ENCODE peak calls at places on chromosomes 7 and 10, in eight cellular contexts. T is breast epithelium, H is body of pancreas, C is NB4, N is stomach, M is transverse colon, F is sigmoid colon, J is ovary. I is an unnamed sample.

GRCh38 chr7:12757443-12757842 is 70.0 kb downstream of the ARL4A start:
- DNase-seq in T (no peak), H (no peak), C (no peak), N (no peak), M (no peak), F (no peak), J (no peak), I (no peak)

GRCh38 chr10:59435707-59436106 is 73.4 kb upstream of the FAM13C start:
- DNase-seq in T (no peak), H (no peak), C (no peak), N (no peak), M (no peak), F (no peak), J (no peak), I (no peak)

GRCh38 chr7:79420464-79420863 is 33.0 kb downstream of the MAGI2 start:
- DNase-seq in T (no peak), H (no peak), C (peak), N (no peak), M (no peak), F (no peak), J (no peak), I (no peak)

GRCh38 chr7:99737726-99738125 is 2.7 kb upstream of the CYP3A7 start:
- DNase-seq in T (no peak), H (no peak), C (no peak), N (no peak), M (no peak), F (no peak), J (no peak), I (no peak)

GRCh38 chr10:57679916-57680315 is 587.8 kb downstream of the IPMK start:
- DNase-seq in T (no peak), H (no peak), C (no peak), N (no peak), M (no peak), F (no peak), J (no peak), I (no peak)

GRCh38 chr10:132334883-132335188 is 2.8 kb downstream of the LRRC27 start:
- DNase-seq in T (no peak), H (no peak), C (no peak), N (no peak), M (no peak), F (no peak), J (no peak), I (no peak)

GRCh38 chr7:13411151-13411550 is 578.3 kb downstream of the ETV1 start:
- DNase-seq in T (no peak), H (no peak), C (no peak), N (no peak), M (no peak), F (no peak), J (no peak), I (no peak)

GRCh38 chr10:7159928-7160327 is 250.9 kb downstream of the SFMBT2 start:
- DNase-seq in T (no peak), H (no peak), C (no peak), N (no peak), M (no peak), F (no peak), J (no peak), I (no peak)

GRCh38 chr10:107548301-107548700 is 383.8 kb upstream of the SORCS1 start:
- DNase-seq in T (no peak), H (no peak), C (no peak), N (no peak), M (no peak), F (no peak), J (no peak), I (no peak)

GRCh38 chr7:1743481-1744230 is 73.6 kb downstream of the ELFN1 start:
- DNase-seq in T (no peak), H (no peak), C (peak), N (no peak), M (no peak), F (no peak), J (no peak), I (no peak)

GRCh38 chr7:150383710-150384397 is 4.7 kb downstream of the ZNF775 start:
- DNase-seq in T (peak), H (peak), C (peak), N (no peak), M (peak), F (peak), J (no peak), I (no peak)

GRCh38 chr10:97200616-97201015 is 14.9 kb upstream of the SLIT1 start:
- DNase-seq in T (no peak), H (no peak), C (no peak), N (no peak), M (no peak), F (peak), J (no peak), I (no peak)

GRCh38 chr7:99805641-99806040 is 21.7 kb upstream of the CYP3A4 start:
- DNase-seq in T (no peak), H (no peak), C (no peak), N (no peak), M (no peak), F (no peak), J (no peak), I (no peak)

GRCh38 chr7:19561121-19561805 is 147.6 kb downstream of the POLR1F start:
- DNase-seq in T (no peak), H (no peak), C (no peak), N (no peak), M (no peak), F (no peak), J (no peak), I (no peak)

GRCh38 chr10:93368210-93368609 is 113.9 kb downstream of the MYOF start:
- DNase-seq in T (no peak), H (no peak), C (peak), N (no peak), M (no peak), F (no peak), J (no peak), I (peak)

GRCh38 chr7:127486654-127487053 is 94.1 kb upstream of the ZNF800 start:
- DNase-seq in T (no peak), H (no peak), C (no peak), N (no peak), M (no peak), F (no peak), J (no peak), I (no peak)

GRCh38 chr10:97682042-97682441 is 5.0 kb downstream of the AVPI1 start:
- DNase-seq in T (no peak), H (no peak), C (no peak), N (no peak), M (peak), F (no peak), J (no peak), I (no peak)

GRCh38 chr10:124636271-124636993 is 107.7 kb downstream of the FAM53B start:
- DNase-seq in T (no peak), H (no peak), C (no peak), N (no peak), M (no peak), F (no peak), J (no peak), I (no peak)

GRCh38 chr10:127997241-127997640 is 90.3 kb downstream of the PTPRE start:
- DNase-seq in T (no peak), H (no peak), C (no peak), N (no peak), M (no peak), F (peak), J (no peak), I (no peak)

GRCh38 chr7:28078036-28078901 is 102.3 kb downstream of the JAZF1 start:
- DNase-seq in T (no peak), H (peak), C (peak), N (peak), M (peak), F (no peak), J (no peak), I (no peak)

GRCh38 chr7:46996972-46997371 is 584.9 kb downstream of the TNS3 start:
- DNase-seq in T (no peak), H (no peak), C (no peak), N (no peak), M (no peak), F (no peak), J (no peak), I (no peak)

GRCh38 chr7:157488966-157489365 is 152.2 kb downstream of the DNAJB6 start:
- DNase-seq in T (no peak), H (no peak), C (no peak), N (peak), M (no peak), F (peak), J (no peak), I (no peak)

GRCh38 chr7:54712777-54713176 is 46.2 kb downstream of the SEC61G start:
- DNase-seq in T (no peak), H (no peak), C (peak), N (no peak), M (no peak), F (no peak), J (no peak), I (no peak)

GRCh38 chr7:42677751-42678231 is 234.1 kb downstream of the C7orf25 start:
- DNase-seq in T (no peak), H (no peak), C (no peak), N (no peak), M (no peak), F (peak), J (no peak), I (peak)

GRCh38 chr7:149409889-149410288 is 51.0 kb downstream of the ZNF777 start:
- DNase-seq in T (no peak), H (no peak), C (no peak), N (no peak), M (no peak), F (no peak), J (no peak), I (no peak)

GRCh38 chr7:1895664-1896515 is 225.8 kb downstream of the ELFN1 start:
- DNase-seq in T (no peak), H (no peak), C (no peak), N (no peak), M (no peak), F (no peak), J (no peak), I (peak)

GRCh38 chr7:128815289-128815938 is 14.8 kb upstream of the FLNC start:
- DNase-seq in T (no peak), H (no peak), C (peak), N (no peak), M (no peak), F (no peak), J (no peak), I (no peak)

GRCh38 chr10:96708456-96708855 is 11.9 kb downstream of the PIK3AP1 start:
- DNase-seq in T (no peak), H (no peak), C (peak), N (no peak), M (no peak), F (no peak), J (no peak), I (no peak)

GRCh38 chr10:52400564-52400963 is 86.5 kb downstream of the DKK1 start:
- DNase-seq in T (no peak), H (no peak), C (no peak), N (no peak), M (no peak), F (no peak), J (no peak), I (no peak)

GRCh38 chr10:29946953-29947700 is 112.3 kb downstream of the JCAD start:
- DNase-seq in T (peak), H (peak), C (no peak), N (peak), M (no peak), F (peak), J (no peak), I (peak)

GRCh38 chr10:79071535-79071923 is 2.8 kb downstream of the ZMIZ1 start:
- DNase-seq in T (no peak), H (no peak), C (no peak), N (no peak), M (no peak), F (no peak), J (no peak), I (no peak)

GRCh38 chr10:79070091-79070610 is 1.4 kb downstream of the ZMIZ1 start:
- DNase-seq in T (no peak), H (peak), C (no peak), N (peak), M (peak), F (peak), J (peak), I (no peak)

GRCh38 chr10:79069325-79070090 is 742 bp downstream of the ZMIZ1 start:
- DNase-seq in T (peak), H (peak), C (peak), N (peak), M (peak), F (peak), J (peak), I (no peak)

GRCh38 chr10:79072041-79072441 is 3.3 kb downstream of the ZMIZ1 start:
- DNase-seq in T (peak), H (no peak), C (no peak), N (no peak), M (no peak), F (no peak), J (no peak), I (no peak)

GRCh38 chr10:79070611-79071534 is 2.1 kb downstream of the ZMIZ1 start:
- DNase-seq in T (peak), H (peak), C (peak), N (peak), M (peak), F (peak), J (peak), I (peak)
- TF ChIP-seq POLR2A in T (peak), H (peak), C (no peak), N (peak), M (peak), F (peak), J (peak), I (peak)

GRCh38 chr10:3128379-3129130 is 44.0 kb downstream of the PITRM1 start:
- DNase-seq in T (no peak), H (no peak), C (no peak), N (no peak), M (no peak), F (no peak), J (no peak), I (no peak)
- TF ChIP-seq POLR2A in T (no peak), H (no peak), C (no peak), N (no peak), M (no peak), F (no peak), J (no peak), I (no peak)

GRCh38 chr7:101104193-101104713 is 19.0 kb downstream of the TRIM56 start:
- DNase-seq in T (no peak), H (no peak), C (no peak), N (no peak), M (no peak), F (no peak), J (no peak), I (no peak)
- TF ChIP-seq POLR2A in T (no peak), H (no peak), C (no peak), N (no peak), M (no peak), F (no peak), J (no peak), I (no peak)

GRCh38 chr10:73096452-73097304 is at the start of gene P4HA1:
- DNase-seq in T (peak), H (peak), C (peak), N (peak), M (peak), F (peak), J (peak), I (peak)

GRCh38 chr10:73096041-73096451 is 620 bp downstream of the P4HA1 start:
- DNase-seq in T (peak), H (peak), C (peak), N (peak), M (peak), F (peak), J (peak), I (peak)

GRCh38 chr10:73094986-73095478 is 1.6 kb downstream of the P4HA1 start:
- DNase-seq in T (no peak), H (no peak), C (no peak), N (no peak), M (no peak), F (no peak), J (no peak), I (no peak)

GRCh38 chr10:73094249-73094850 is 2.3 kb downstream of the P4HA1 start:
- DNase-seq in T (no peak), H (no peak), C (no peak), N (no peak), M (no peak), F (no peak), J (no peak), I (no peak)

DNA sequence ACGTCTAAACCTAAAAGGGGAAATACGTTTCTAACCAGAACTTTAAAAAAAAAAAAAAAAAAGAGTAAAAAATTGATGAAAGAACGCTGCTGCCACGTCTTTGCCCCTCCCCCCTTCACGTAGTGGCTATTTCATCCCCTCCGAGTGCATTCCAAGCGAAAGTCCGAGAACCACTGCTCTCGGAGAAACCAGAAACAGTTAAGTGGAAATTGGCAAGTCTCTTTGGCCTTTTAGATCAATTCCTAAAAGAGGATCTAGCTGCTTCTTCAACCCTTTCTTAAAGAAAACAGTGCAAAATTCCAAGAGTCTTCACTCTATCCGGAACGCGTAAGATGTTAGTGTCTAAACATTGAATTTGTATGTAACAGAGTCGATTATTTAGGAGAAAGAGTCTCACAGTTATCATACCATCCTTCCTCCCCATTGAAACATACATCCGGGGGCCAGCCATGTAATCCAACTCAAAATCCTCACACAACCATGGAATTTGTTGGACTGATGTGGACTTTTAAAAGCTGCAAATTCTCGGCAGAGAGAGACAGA is 1.1 kb downstream of the P4HA1 start:
- DNase-seq in T (no peak), H (peak), C (peak), N (peak), M (peak), F (peak), J (peak), I (peak)
- TF ChIP-seq POLR2A in T (no peak), H (no peak), C (no peak), N (no peak), M (no peak), F (no peak), J (no peak), I (no peak)

I was measured in gastrocnemius medialis.